ENCODE peak calls at places on chromosome 1, in ten cellular contexts. L is Panc1; T is mesendoderm; R is kidney epithelial cell; M is CD8-positive, alpha-beta memory T cell; H is tibial nerve; J is adrenal gland; D is iPS DF 6.9; A is esophagus squamous epithelium; B is transverse colon. V is an unnamed sample.
A peak's percentile ranks its signal among the peaks of the same experiment; 100 is the strongest.

GRCh38 chr1:201085902-201086735 is 26.1 kb downstream of the CACNA1S start:
- DNase-seq in J (peak; percentile 67), L (peak; percentile 41), B (peak; percentile 69), D (peak; percentile 27), A (no peak), R (no peak), M (no peak), T (peak; percentile 74), H (peak; percentile 38), V (no peak)

GRCh38 chr1:71809085-71809484 is 473.3 kb downstream of the NEGR1 start:
- DNase-seq in T (no peak), L (no peak), H (no peak), A (no peak), M (no peak), B (no peak), R (no peak), J (no peak), D (no peak), V (no peak)

GRCh38 chr1:176693697-176694329 is 230.8 kb downstream of the PAPPA2 start:
- DNase-seq in T (no peak), J (no peak), B (no peak), M (no peak), A (no peak), D (no peak), R (no peak), H (no peak), L (no peak), V (no peak)

GRCh38 chr1:243474906-243475305 is 219.1 kb downstream of the SDCCAG8 start:
- DNase-seq in J (no peak), R (no peak), B (no peak), H (no peak), M (no peak), D (no peak), A (no peak), L (no peak), T (no peak), V (no peak)

GRCh38 chr1:9437931-9438330 is 101.3 kb upstream of the SLC25A33 start:
- DNase-seq in A (no peak), T (peak; percentile 70), H (peak; percentile 75), R (no peak), L (no peak), J (no peak), B (peak; percentile 37), D (no peak), M (no peak), V (no peak)

GRCh38 chr1:108502624-108503023 is 52.5 kb downstream of the NBPF6 start:
- DNase-seq in J (no peak), B (no peak), R (no peak), A (no peak), T (no peak), D (no peak), M (no peak), H (no peak), L (no peak), V (no peak)

GRCh38 chr1:230303822-230304221 is 122.3 kb downstream of the PGBD5 start:
- DNase-seq in J (peak; percentile 76), M (no peak), R (no peak), H (peak; percentile 16), L (no peak), A (no peak), B (no peak), T (no peak), D (no peak), V (no peak)

GRCh38 chr1:181113061-181113695 is 24.7 kb downstream of the IER5 start:
- DNase-seq in H (no peak), M (no peak), A (no peak), L (no peak), B (no peak), R (no peak), T (peak; percentile 71), J (no peak), D (no peak), V (no peak)

GRCh38 chr1:19313961-19314882 is 2.1 kb downstream of the SLC66A1 start:
- DNase-seq in M (no peak), B (no peak), R (no peak), D (no peak), T (no peak), L (no peak), H (no peak), J (no peak), A (no peak), V (no peak)

GRCh38 chr1:19312782-19313635 is 883 bp downstream of the SLC66A1 start:
- DNase-seq in L (no peak), B (no peak), D (no peak), R (no peak), T (no peak), A (no peak), H (no peak), M (no peak), J (no peak), V (no peak)

GRCh38 chr1:19311931-19312781 is at the start of the genes AKR7A2 and SLC66A1:
- DNase-seq in H (peak; percentile 82), A (peak; percentile 28), M (peak; percentile 89), R (peak; percentile 54), T (peak; percentile 94), D (peak; percentile 61), B (peak; percentile 95), J (peak; percentile 90), L (peak; percentile 56), V (peak; percentile 56)

GRCh38 chr1:19315378-19316206 is 3.5 kb downstream of the SLC66A1 start:
- DNase-seq in A (no peak), B (no peak), D (no peak), T (no peak), H (no peak), M (no peak), R (no peak), L (no peak), J (no peak), V (no peak)

GRCh38 chr1:19313636-19313959 is 1.5 kb downstream of the SLC66A1 start:
- DNase-seq in J (no peak), B (no peak), L (no peak), D (no peak), M (no peak), H (no peak), T (no peak), A (no peak), R (no peak), V (no peak)
- H3K4me3 ChIP-seq in J (no peak overlapping the region), B (no peak overlapping the region), L (peak overlapping the region; percentile 82), D (no peak overlapping the region), M (no peak overlapping the region), H (no peak overlapping the region), T (no peak overlapping the region), A (no peak overlapping the region), R (no peak overlapping the region), V (no peak overlapping the region)

DNA sequence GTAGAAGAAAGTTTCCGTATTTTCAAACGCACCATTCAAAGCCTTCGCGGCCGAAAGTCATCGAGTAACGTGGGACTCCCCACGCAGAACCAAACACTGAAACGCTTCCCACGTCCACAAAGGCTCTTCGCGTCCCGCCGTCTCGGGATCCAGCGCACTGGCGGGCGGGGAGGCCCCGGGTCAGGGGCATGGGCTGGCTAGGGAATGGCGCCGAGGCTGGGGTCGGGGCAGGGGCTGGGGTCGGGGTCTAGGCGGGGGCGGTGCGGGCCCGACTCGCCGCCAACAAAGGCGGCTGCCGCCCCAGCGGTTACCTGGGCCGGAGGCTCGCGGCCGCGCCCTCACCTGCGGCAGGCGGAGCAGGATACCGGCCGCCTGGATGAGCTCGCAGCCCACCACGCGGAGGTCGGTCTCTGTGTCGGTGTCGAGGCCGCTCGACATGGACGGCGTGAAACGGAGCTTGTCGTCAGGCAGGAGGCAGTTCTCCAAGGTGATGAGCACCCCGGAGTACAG is 403 bp downstream of the CCNL2 start:
- DNase-seq in J (no peak), H (no peak), D (no peak), T (no peak), M (no peak), R (no peak), B (no peak), L (no peak), A (no peak), V (no peak)
- H3K36me3 ChIP-seq in J (peaks cover 75% of the 10 kb centered on the region), H (peaks cover 81% of the 10 kb centered on the region), D (peaks cover 25% of the 10 kb centered on the region), T (peaks cover 23% of the 10 kb centered on the region), M (peaks cover 56% of the 10 kb centered on the region), R (peaks cover 9% of the 10 kb centered on the region), B (peaks cover 28% of the 10 kb centered on the region), L (peaks cover 7% of the 10 kb centered on the region), A (peaks cover 34% of the 10 kb centered on the region), V (peaks cover 25% of the 10 kb centered on the region)

GRCh38 chr1:30677471-30677870 is 45.9 kb downstream of the MATN1 start:
- DNase-seq in B (peak; percentile 72), R (no peak), A (no peak), J (no peak), T (no peak), M (no peak), L (no peak), H (no peak), D (no peak), V (no peak)

GRCh38 chr1:30675761-30676160 is 47.6 kb downstream of the MATN1 start:
- DNase-seq in B (no peak), J (no peak), M (no peak), R (no peak), H (no peak), A (no peak), D (no peak), L (no peak), T (no peak), V (peak; percentile 98)

GRCh38 chr1:30672661-30673060 is 50.7 kb downstream of the MATN1 start:
- DNase-seq in A (no peak), J (no peak), D (no peak), L (no peak), B (no peak), M (no peak), H (no peak), T (no peak), R (no peak), V (no peak)

GRCh38 chr1:30673395-30673794 is 50.0 kb downstream of the MATN1 start:
- DNase-seq in T (no peak), M (no peak), A (no peak), L (no peak), J (no peak), D (no peak), B (no peak), R (no peak), H (no peak), V (no peak)

DNA sequence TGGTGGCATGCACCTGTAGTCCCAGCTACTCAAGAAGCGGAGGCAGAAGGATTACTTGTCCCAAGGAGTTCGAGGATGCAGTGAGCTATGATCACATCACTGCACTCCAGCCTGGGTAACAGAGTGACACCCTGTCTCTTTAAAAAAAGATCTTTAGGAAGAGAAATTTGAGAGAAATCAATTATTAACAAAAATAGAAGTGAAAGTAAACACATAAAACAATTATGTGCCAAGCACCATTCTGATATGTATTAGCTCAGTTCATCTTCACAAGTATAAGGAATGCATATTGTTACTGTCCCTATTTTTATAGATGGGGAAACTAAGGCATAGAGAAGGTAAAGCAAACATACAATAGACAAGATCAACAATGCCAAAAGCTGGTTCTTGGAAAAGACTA is 48.1 kb downstream of the MATN1 start:
- DNase-seq in T (no peak), H (no peak), A (no peak), R (no peak), B (no peak), L (no peak), J (no peak), D (no peak), M (no peak), V (no peak)
- H3K27me3 ChIP-seq in T (no peaks in the 10 kb centered on the region), H (no peaks in the 10 kb centered on the region), A (no peaks in the 10 kb centered on the region), R (no peaks in the 10 kb centered on the region), B (peaks cover 3% of the 10 kb centered on the region), L (no peaks in the 10 kb centered on the region), J (peaks cover 12% of the 10 kb centered on the region), D (no peaks in the 10 kb centered on the region), M (no peaks in the 10 kb centered on the region), V (no peaks in the 10 kb centered on the region)

DNA sequence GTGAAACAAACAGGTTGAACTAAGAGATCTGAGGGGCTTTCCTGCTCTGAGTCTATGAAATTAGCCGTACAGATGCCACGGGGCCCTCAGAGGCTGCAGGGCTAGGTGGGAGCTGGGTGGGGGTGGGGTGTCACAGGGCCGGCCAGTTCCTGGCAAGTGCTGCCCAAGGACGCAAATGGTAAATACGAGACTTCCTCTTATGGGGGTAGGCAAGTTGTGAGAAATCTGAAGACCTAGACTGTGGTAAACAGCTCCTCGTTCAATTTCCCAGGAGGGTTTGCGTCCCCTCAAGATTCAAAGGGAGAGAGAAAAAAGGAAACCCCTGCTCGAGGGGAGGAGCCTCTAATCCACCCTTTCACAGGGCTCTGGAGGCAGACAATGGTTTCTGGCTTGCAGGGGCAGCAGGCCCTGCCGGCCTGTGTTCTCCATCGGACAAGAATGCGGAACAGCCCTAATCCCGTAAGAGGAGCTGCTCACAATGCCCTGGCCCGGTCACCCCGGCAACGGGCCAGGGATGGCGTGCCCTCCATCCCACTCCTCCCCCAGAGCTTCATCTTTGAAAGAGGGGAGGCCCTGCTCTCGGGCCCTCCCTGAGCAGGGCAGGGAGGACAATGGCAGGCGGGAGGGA is 7.8 kb downstream of the NUAK2 start:
- DNase-seq in L (no peak), J (peak; percentile 60), B (peak; percentile 49), D (peak; percentile 72), A (no peak), M (peak; percentile 44), H (peak; percentile 36), R (no peak), T (peak; percentile 98), V (no peak)
- H3K4me3 ChIP-seq in L (peak overlapping the region; percentile 24), J (no peak overlapping the region), B (no peak overlapping the region), D (no peak overlapping the region), A (no peak overlapping the region), M (peak overlapping the region; percentile 47), H (peak overlapping the region; percentile 21), R (no peak overlapping the region), T (no peak overlapping the region), V (no peak overlapping the region)